ENCODE peak calls at places on chromosomes 6 and 20, in nine cellular contexts. G, W, E, L, Q, S, X, J and R are unnamed samples. For H3K4me1, the result is how much of the 10 kb centered on the place peaks cover.

GRCh38 chr6:75467906-75468460 is 25.6 kb downstream of the FILIP1 start:
- DNase-seq in G (no peak), W (no peak), E (no peak), L (no peak), Q (no peak), S (no peak), X (no peak), J (no peak), R (no peak)

GRCh38 chr6:6661191-6661590 is 72.7 kb downstream of the LY86 start:
- DNase-seq in G (no peak), W (no peak), E (no peak), L (no peak), Q (no peak), S (no peak), X (no peak), J (no peak), R (no peak)

GRCh38 chr6:72552938-72553337 is 68.9 kb upstream of the KCNQ5 start:
- DNase-seq in G (no peak), W (no peak), E (no peak), L (no peak), Q (peak), S (no peak), X (peak), J (no peak), R (peak)

GRCh38 chr6:17869010-17869752 is 118.3 kb downstream of the KIF13A start:
- DNase-seq in G (no peak), W (no peak), E (no peak), L (no peak), Q (peak), S (no peak), X (no peak), J (no peak), R (peak)

GRCh38 chr20:43731469-43731868 is 4.7 kb upstream of the GTSF1L start:
- DNase-seq in G (no peak), W (no peak), E (no peak), L (no peak), Q (peak), S (no peak), X (peak), J (no peak), R (peak)

GRCh38 chr6:15081437-15081836 is 164.4 kb upstream of the JARID2 start:
- DNase-seq in G (no peak), W (no peak), E (no peak), L (no peak), Q (no peak), S (no peak), X (no peak), J (no peak), R (no peak)

GRCh38 chr6:112925702-112926101 is 578.6 kb downstream of the RFPL4B start:
- DNase-seq in G (no peak), W (no peak), E (no peak), L (no peak), Q (no peak), S (no peak), X (no peak), J (no peak), R (no peak)

GRCh38 chr6:139262519-139263300 is 29.1 kb downstream of the TXLNB start:
- DNase-seq in G (peak), W (no peak), E (no peak), L (no peak), Q (peak), S (no peak), X (no peak), J (no peak), R (no peak)

GRCh38 chr6:75643173-75643572 is 41.5 kb downstream of the SENP6 start:
- DNase-seq in G (no peak), W (no peak), E (no peak), L (no peak), Q (peak), S (no peak), X (no peak), J (no peak), R (peak)

GRCh38 chr6:88785478-88785877 is 177.9 kb downstream of the RNGTT start:
- DNase-seq in G (no peak), W (no peak), E (no peak), L (no peak), Q (no peak), S (no peak), X (no peak), J (no peak), R (peak)

GRCh38 chr6:89291256-89291819 is 23.8 kb downstream of the GABRR2 start:
- DNase-seq in G (no peak), W (no peak), E (no peak), L (no peak), Q (no peak), S (no peak), X (no peak), J (no peak), R (no peak)

GRCh38 chr6:111562271-111562670 is 43.4 kb downstream of the TRAF3IP2 start:
- DNase-seq in G (no peak), W (no peak), E (no peak), L (no peak), Q (no peak), S (no peak), X (no peak), J (no peak), R (no peak)

GRCh38 chr20:11267762-11268335 is 594.0 kb upstream of the JAG1 start:
- DNase-seq in G (no peak), W (no peak), E (no peak), L (no peak), Q (no peak), S (no peak), X (no peak), J (no peak), R (no peak)

GRCh38 chr6:44298055-44298803 is 14.9 kb downstream of the AARS2 start:
- DNase-seq in G (no peak), W (peak), E (no peak), L (no peak), Q (peak), S (no peak), X (no peak), J (no peak), R (no peak)

GRCh38 chr20:41273445-41273844 is 44.1 kb downstream of the ZHX3 start:
- DNase-seq in G (no peak), W (no peak), E (no peak), L (no peak), Q (no peak), S (no peak), X (no peak), J (no peak), R (no peak)

GRCh38 chr6:7087066-7087465 is 20.7 kb upstream of the RREB1 start:
- DNase-seq in G (no peak), W (peak), E (no peak), L (no peak), Q (peak), S (no peak), X (peak), J (no peak), R (peak)

GRCh38 chr20:46995561-46996142 is 101.0 kb downstream of the EYA2 start:
- DNase-seq in G (no peak), W (peak), E (no peak), L (no peak), Q (no peak), S (no peak), X (no peak), J (no peak), R (no peak)

GRCh38 chr6:137638926-137639706 is 144.9 kb upstream of the OLIG3 start:
- DNase-seq in G (no peak), W (no peak), E (no peak), L (no peak), Q (no peak), S (no peak), X (no peak), J (no peak), R (no peak)

GRCh38 chr6:146805546-146806325 is 207.0 kb downstream of the ADGB start:
- DNase-seq in G (no peak), W (no peak), E (no peak), L (no peak), Q (no peak), S (no peak), X (no peak), J (no peak), R (no peak)

GRCh38 chr6:99282479-99283062 is 66.9 kb downstream of the FAXC start:
- DNase-seq in G (no peak), W (no peak), E (no peak), L (no peak), Q (peak), S (no peak), X (peak), J (no peak), R (peak)

GRCh38 chr20:36210561-36210960 is 25.7 kb upstream of the AAR2 start:
- DNase-seq in G (no peak), W (no peak), E (no peak), L (no peak), Q (no peak), S (no peak), X (no peak), J (no peak), R (no peak)

GRCh38 chr20:51029963-51030930 is 7.3 kb upstream of the KCNG1 start:
- DNase-seq in G (no peak), W (no peak), E (no peak), L (no peak), Q (peak), S (no peak), X (peak), J (no peak), R (no peak)

GRCh38 chr20:34083137-34083536 is 28.9 kb downstream of the EIF2S2 start:
- DNase-seq in G (no peak), W (no peak), E (peak), L (peak), Q (peak), S (peak), X (peak), J (peak), R (peak)

GRCh38 chr6:135274561-135275293 is 93.6 kb downstream of the MYB start:
- DNase-seq in G (no peak), W (no peak), E (no peak), L (no peak), Q (no peak), S (no peak), X (no peak), J (no peak), R (no peak)

GRCh38 chr20:57391439-57392129 is 388 bp downstream of the RBM38 start:
- DNase-seq in G (peak), W (no peak), E (peak), L (peak), Q (peak), S (no peak), X (peak), J (no peak), R (peak)

GRCh38 chr20:46316984-46317684 is 8.8 kb upstream of the CDH22 start:
- DNase-seq in G (no peak), W (no peak), E (peak), L (no peak), Q (no peak), S (no peak), X (no peak), J (no peak), R (no peak)

GRCh38 chr6:44010411-44011349 is 116.6 kb downstream of the MRPL14 start:
- DNase-seq in G (no peak), W (peak), E (peak), L (no peak), Q (peak), S (peak), X (peak), J (peak), R (no peak)

GRCh38 chr6:69791065-69791471 is 5.7 kb downstream of the LMBRD1 start:
- DNase-seq in G (no peak), W (no peak), E (no peak), L (no peak), Q (peak), S (no peak), X (no peak), J (no peak), R (peak)

GRCh38 chr6:115898246-115898645 is 162.4 kb downstream of the FRK start:
- DNase-seq in G (no peak), W (no peak), E (no peak), L (no peak), Q (peak), S (no peak), X (peak), J (no peak), R (peak)

GRCh38 chr6:129661478-129662405 is 48.2 kb downstream of the ARHGAP18 start:
- DNase-seq in G (no peak), W (no peak), E (no peak), L (no peak), Q (no peak), S (no peak), X (no peak), J (no peak), R (peak)
- H3K4me1 ChIP-seq in G (under half), W (under half), E (under half), L (under half), Q (under half), S (under half), X (under half), J (under half), R (half or more)

GRCh38 chr6:149899926-149900619 is 2.2 kb upstream of the RAET1E start:
- DNase-seq in G (no peak), W (peak), E (no peak), L (no peak), Q (no peak), S (no peak), X (no peak), J (no peak), R (no peak)
- H3K27ac ChIP-seq in G (no peak), W (no peak), E (no peak), L (no peak), Q (no peak), S (no peak), X (no peak), J (no peak), R (no peak)

DNA sequence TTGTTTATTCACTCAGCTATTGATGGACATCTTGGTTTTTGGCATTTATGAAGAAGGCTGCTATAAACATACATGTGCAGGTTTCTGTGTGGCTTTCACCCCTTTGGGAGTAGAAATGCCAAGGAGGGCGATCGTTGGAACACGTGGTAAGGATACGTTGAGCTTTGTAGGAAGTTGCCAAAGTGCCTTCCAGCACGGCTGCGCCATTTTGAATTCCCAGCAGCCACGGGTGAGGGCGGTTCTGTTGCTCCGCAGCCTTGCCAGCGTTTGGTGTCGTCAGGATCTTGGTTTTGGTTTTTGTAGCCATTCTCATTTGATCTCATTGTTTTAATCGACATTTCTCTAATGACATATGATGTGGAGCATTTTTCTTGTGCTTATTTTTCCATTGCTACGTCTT is 21.8 kb downstream of the NTSR1 start:
- DNase-seq in G (no peak), W (no peak), E (peak), L (no peak), Q (no peak), S (no peak), X (no peak), J (no peak), R (no peak)
- H3K4me1 ChIP-seq in G (under half), W (under half), E (under half), L (under half), Q (under half), S (under half), X (under half), J (under half), R (under half)

DNA sequence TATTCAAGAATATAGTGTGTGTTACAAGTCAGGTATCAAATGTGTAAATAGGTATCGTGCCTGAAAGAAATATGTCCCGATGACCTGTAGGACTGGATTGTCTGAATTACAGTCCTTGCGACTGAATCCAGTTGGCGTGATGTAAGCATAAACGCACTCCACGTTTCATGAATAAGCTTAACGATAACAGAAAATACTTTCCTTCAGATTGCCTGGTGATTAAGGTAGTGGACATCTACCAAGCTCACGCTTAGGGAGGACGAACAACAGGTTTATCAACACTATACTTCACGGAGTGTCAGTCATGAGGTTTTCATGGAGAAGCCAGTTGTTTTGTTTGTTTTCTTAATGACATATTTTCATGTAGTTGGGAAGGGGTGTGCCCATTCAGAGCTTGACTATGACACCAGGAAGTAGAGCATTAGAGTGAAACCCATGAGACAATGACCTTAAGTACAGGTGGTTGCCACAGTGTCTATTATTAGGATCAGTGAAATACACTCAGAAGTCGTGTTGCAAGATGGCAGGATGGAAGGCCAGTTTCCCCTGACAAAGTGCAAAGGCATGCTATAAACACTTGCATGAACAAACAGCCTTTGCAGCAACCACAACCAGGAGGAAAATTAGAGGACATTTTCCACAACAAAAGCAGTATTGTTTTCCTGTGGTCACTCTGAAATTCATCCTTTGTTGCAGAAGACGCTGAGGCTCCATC is 305.8 kb upstream of the PRDM1 start:
- DNase-seq in G (no peak), W (no peak), E (no peak), L (no peak), Q (peak), S (no peak), X (no peak), J (no peak), R (no peak)
- H3K27ac ChIP-seq in G (no peak), W (no peak), E (peak), L (no peak), Q (no peak), S (no peak), X (no peak), J (no peak), R (no peak)

GRCh38 chr20:62362590-62362940 is 4.5 kb downstream of the LAMA5 start:
- DNase-seq in G (no peak), W (no peak), E (no peak), L (no peak), Q (no peak), S (no peak), X (no peak), J (no peak), R (no peak)

GRCh38 chr20:62359491-62360121 is 7.5 kb downstream of the LAMA5 start:
- DNase-seq in G (no peak), W (peak), E (peak), L (no peak), Q (peak), S (no peak), X (peak), J (peak), R (no peak)

GRCh38 chr20:62361799-62362589 is 5.1 kb downstream of the LAMA5 start:
- DNase-seq in G (no peak), W (peak), E (peak), L (no peak), Q (no peak), S (no peak), X (no peak), J (peak), R (no peak)

GRCh38 chr20:62362991-62363919 is 3.9 kb downstream of the LAMA5 start:
- DNase-seq in G (no peak), W (peak), E (peak), L (no peak), Q (no peak), S (no peak), X (no peak), J (peak), R (no peak)

GRCh38 chr20:62360854-62361798 is 6.0 kb downstream of the LAMA5 start:
- DNase-seq in G (no peak), W (peak), E (peak), L (no peak), Q (no peak), S (no peak), X (no peak), J (peak), R (no peak)
- H3K4me1 ChIP-seq in G (under half), W (under half), E (half or more), L (half or more), Q (under half), S (half or more), X (under half), J (half or more), R (under half)